ENCODE peak calls at places on chromosome 17, in five cellular contexts. Z is sigmoid colon, M is body of pancreas, G is lung, X is kidney. Y is an unnamed sample.

GRCh38 chr17:64498308-64499203 is 1.7 kb upstream of the POLG2 start:
- DNase-seq in Z (no peak), M (no peak), G (no peak), X (no peak), Y (no peak)

GRCh38 chr17:76124582-76125390 is 16.3 kb downstream of the FOXJ1 start:
- DNase-seq in Z (peak; percentile 62), M (no peak), G (no peak), X (no peak), Y (no peak)

GRCh38 chr17:75006653-75007052 is 5.8 kb upstream of the MRPL58 start:
- DNase-seq in Z (no peak), M (no peak), G (no peak), X (no peak), Y (no peak)

GRCh38 chr17:81422776-81423697 is 27.8 kb downstream of the BAHCC1 start:
- DNase-seq in Z (peak; percentile 92), M (peak; percentile 81), G (peak; percentile 76), X (peak; percentile 96), Y (peak; percentile 79)

GRCh38 chr17:40963838-40964237 is 2.9 kb downstream of the KRT39 start:
- DNase-seq in Z (no peak), M (no peak), G (no peak), X (no peak), Y (no peak)

GRCh38 chr17:77499699-77500435 is 359.1 kb downstream of the SEC14L1 start:
- DNase-seq in Z (peak; percentile 56), M (no peak), G (no peak), X (peak; percentile 70), Y (no peak)

GRCh38 chr17:258045-258734 is 76.7 kb upstream of the DOC2B start:
- DNase-seq in Z (peak; percentile 46), M (no peak), G (no peak), X (peak; percentile 44), Y (no peak)

GRCh38 chr17:55289978-55290377 is 25.2 kb downstream of the HLF start:
- DNase-seq in Z (no peak), M (no peak), G (no peak), X (no peak), Y (no peak)

GRCh38 chr17:77208217-77208808 is 67.5 kb downstream of the SEC14L1 start:
- DNase-seq in Z (no peak), M (peak; percentile 80), G (no peak), X (no peak), Y (no peak)

GRCh38 chr17:80673152-80673920 is 128.7 kb downstream of the RPTOR start:
- DNase-seq in Z (no peak), M (no peak), G (no peak), X (no peak), Y (no peak)

GRCh38 chr17:80692931-80693467 is 148.4 kb downstream of the RPTOR start:
- DNase-seq in Z (no peak), M (no peak), G (no peak), X (no peak), Y (no peak)

GRCh38 chr17:80877095-80877828 is 114.4 kb upstream of the CHMP6 start:
- DNase-seq in Z (no peak), M (no peak), G (no peak), X (peak; percentile 31), Y (no peak)

GRCh38 chr17:81902023-81902652 is at the start of gene NPB:
- DNase-seq in Z (no peak), M (peak; percentile 47), G (no peak), X (peak; percentile 79), Y (no peak)

GRCh38 chr17:79669861-79670260 is 59.0 kb upstream of the RBFOX3 start:
- DNase-seq in Z (no peak), M (no peak), G (no peak), X (no peak), Y (no peak)

GRCh38 chr17:81552244-81553017 is at the start of gene FAAP100:
- DNase-seq in Z (peak; percentile 85), M (peak; percentile 79), G (peak; percentile 76), X (peak; percentile 93), Y (no peak)

GRCh38 chr17:21551081-21551881 is 141.0 kb upstream of the KCNJ18 start:
- DNase-seq in Z (peak; percentile 93), M (peak; percentile 83), G (peak; percentile 75), X (peak; percentile 91), Y (peak; percentile 33)

GRCh38 chr17:50192873-50193274 is 8.6 kb downstream of the COL1A1 start:
- DNase-seq in Z (no peak), M (no peak), G (no peak), X (peak; percentile 46), Y (no peak)

GRCh38 chr17:68614718-68615117 is 13.6 kb upstream of the FAM20A start:
- DNase-seq in Z (no peak), M (no peak), G (no peak), X (no peak), Y (no peak)

GRCh38 chr17:63822537-63822936 is 4.7 kb upstream of the PSMC5 start:
- DNase-seq in Z (no peak), M (no peak), G (no peak), X (no peak), Y (no peak)

GRCh38 chr17:32915108-32915700 is 12.7 kb upstream of the TMEM98 start:
- DNase-seq in Z (no peak), M (no peak), G (peak; percentile 28), X (no peak), Y (no peak)

GRCh38 chr17:81484195-81484979 is 28.2 kb downstream of the ACTG1 start:
- DNase-seq in Z (peak; percentile 94), M (peak; percentile 95), G (peak; percentile 87), X (peak; percentile 96), Y (no peak)

GRCh38 chr17:4944554-4945175 is 3.7 kb downstream of the PFN1 start:
- DNase-seq in Z (no peak), M (no peak), G (no peak), X (no peak), Y (no peak)
- H3K4me3 ChIP-seq in Z (no peak overlapping the region), M (no peak overlapping the region), G (no peak overlapping the region), X (no peak overlapping the region), Y (peak overlapping the region; percentile 23)

GRCh38 chr17:44376124-44376523 is 12.5 kb upstream of the FAM171A2 start:
- DNase-seq in Z (peak; percentile 70), M (no peak), G (no peak), X (peak; percentile 88), Y (no peak)
- TF ChIP-seq CTCF in Z (no peak), M (no peak), G (no peak), X (no peak), Y (peak; percentile 38)

GRCh38 chr17:42517516-42517915 is 18.5 kb upstream of the NAGLU start:
- DNase-seq in Z (peak; percentile 95), M (peak; percentile 73), G (peak; percentile 87), X (peak; percentile 92), Y (peak; percentile 76)
- H3K4me3 ChIP-seq in Z (no peak overlapping the region), M (no peak overlapping the region), G (no peak overlapping the region), X (no peak overlapping the region), Y (no peak overlapping the region)

DNA sequence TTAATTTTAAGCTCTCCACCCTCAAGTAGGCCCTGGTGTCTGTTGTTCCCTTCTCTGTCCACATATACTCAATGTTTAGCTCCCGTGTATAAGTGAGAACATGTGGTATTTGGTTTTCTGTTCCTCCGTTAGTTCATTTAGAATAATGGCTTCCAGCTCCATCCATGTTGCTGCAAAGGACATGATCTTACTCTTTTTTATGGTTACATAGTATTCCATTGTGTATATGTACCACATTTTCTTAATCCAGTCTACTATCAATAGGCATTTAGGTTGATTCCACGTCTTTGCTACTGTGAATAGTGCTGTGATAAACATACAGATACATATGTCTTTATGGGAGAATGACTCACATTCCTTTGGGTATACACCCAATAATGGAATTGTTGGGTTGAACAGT is 111.4 kb upstream of the NACA2 start:
- DNase-seq in Z (no peak), M (no peak), G (no peak), X (no peak), Y (no peak)
- TF ChIP-seq CTCF in Z (no peak), M (no peak), G (no peak), X (no peak), Y (no peak)

GRCh38 chr17:42673266-42673884 is 3.4 kb downstream of the PLEKHH3 start:
- DNase-seq in Z (no peak), M (peak; percentile 52), G (no peak), X (peak; percentile 76), Y (no peak)
- H3K4me3 ChIP-seq in Z (peak overlapping the region; percentile 90), M (no peak overlapping the region), G (no peak overlapping the region), X (no peak overlapping the region), Y (no peak overlapping the region)

DNA sequence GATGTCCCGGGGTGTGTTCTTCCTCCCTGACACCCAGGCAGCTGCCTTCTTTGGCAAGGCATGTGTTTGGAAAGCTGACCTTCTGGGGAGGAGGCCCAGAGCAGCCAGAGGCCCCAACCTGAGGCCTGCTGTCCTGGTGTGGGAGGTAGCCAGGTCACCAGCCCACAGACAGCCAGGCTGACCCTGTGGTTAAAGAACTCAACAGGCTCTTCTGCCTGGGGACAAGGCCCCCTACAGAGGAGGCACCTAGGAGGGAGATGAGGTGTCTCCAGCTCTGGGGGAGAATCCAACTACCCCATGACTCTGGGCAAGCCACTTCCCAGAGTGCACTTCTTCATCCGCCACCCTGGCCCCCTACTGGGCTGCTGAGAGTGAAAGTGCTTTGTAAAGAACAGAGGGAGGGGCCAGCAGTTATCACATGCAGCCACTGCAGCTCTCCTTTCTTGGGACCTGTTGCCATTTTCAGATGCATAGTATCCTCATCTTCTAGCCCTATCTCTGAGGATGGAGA is 13.1 kb upstream of the SREBF1 start:
- DNase-seq in Z (no peak), M (no peak), G (no peak), X (no peak), Y (no peak)
- TF ChIP-seq CTCF in Z (no peak), M (no peak), G (no peak), X (no peak), Y (peak; percentile 30)

DNA sequence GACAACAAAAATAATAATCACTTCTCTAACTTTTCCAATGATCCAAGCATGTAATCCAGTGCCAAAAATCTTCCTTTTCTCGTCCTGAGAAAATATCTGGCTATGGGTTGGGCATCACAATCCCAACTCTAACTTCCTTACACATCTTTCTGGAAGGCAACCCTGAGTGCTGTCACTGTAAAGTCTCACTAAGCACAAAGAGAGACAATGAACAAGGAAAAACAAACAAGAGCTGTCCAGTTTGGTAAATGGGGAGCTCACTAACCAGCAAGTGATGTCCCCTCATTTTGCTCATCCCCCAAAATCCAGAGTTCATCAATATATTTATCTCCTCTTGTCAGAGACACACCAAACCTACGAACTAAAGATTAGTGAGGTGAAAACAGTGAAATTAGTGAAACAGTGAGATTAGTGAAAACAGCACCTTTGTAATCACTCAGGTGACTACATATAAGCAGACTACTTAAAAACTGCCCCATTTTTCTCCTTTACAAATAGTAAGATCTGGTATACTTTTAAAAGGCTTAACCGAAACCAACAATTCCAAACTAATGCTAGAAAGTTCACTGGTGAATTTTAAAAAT is 5.4 kb downstream of the USP32 start:
- DNase-seq in Z (no peak), M (no peak), G (no peak), X (no peak), Y (no peak)
- H3K4me3 ChIP-seq in Z (no peak overlapping the region), M (no peak overlapping the region), G (no peak overlapping the region), X (no peak overlapping the region), Y (no peak overlapping the region)

DNA sequence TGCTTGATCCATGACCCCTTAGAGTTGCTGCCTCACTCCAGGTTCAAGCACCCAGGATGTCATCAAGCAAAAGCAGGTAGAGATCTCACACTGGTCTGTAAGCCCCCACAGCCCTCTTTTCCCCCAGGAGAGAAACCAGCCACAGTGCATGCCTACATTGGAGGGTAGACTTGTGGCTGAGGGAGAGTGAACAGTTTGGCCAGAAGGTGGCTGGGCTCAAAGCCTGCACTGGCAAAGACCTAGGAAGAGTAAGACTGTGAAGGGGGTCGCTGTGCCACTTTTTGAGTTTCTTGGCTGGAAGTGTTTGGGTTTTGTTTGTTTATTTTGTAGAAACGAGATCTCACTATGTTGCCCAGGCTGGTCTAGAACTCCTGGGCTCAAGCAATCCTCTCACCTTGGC is 28.5 kb downstream of the HOXB1 start:
- DNase-seq in Z (no peak), M (no peak), G (no peak), X (no peak), Y (no peak)
- TF ChIP-seq CTCF in Z (no peak), M (no peak), G (no peak), X (no peak), Y (no peak)

GRCh38 chr17:62801553-62801952 is 6.6 kb downstream of the MARCHF10 start:
- DNase-seq in Z (no peak), M (no peak), G (no peak), X (no peak), Y (no peak)
- H3K4me3 ChIP-seq in Z (no peak overlapping the region), M (no peak overlapping the region), G (no peak overlapping the region), X (no peak overlapping the region), Y (no peak overlapping the region)